ENCODE peak calls at places on chromosomes 1 and 21, in nine cellular contexts. X, T, H, G, B, R, A, I and F are unnamed samples.

GRCh38 chr1:197774691-197775281 is 494 bp downstream of the DENND1B start:
- DNase-seq in X (peak; percentile 52), T (peak; percentile 61), H (peak; percentile 54), G (peak; percentile 78), B (no peak), R (peak; percentile 56), A (peak; percentile 71), I (peak; percentile 77), F (peak; percentile 68)

GRCh38 chr1:65979645-65980044 is 186.9 kb downstream of the PDE4B start:
- DNase-seq in X (no peak), T (no peak), H (no peak), G (no peak), B (no peak), R (no peak), A (no peak), I (no peak), F (no peak)

GRCh38 chr1:187390157-187390556 is 561.4 kb downstream of the PLA2G4A start:
- DNase-seq in X (no peak), T (peak; percentile 17), H (no peak), G (no peak), B (no peak), R (no peak), A (no peak), I (no peak), F (no peak)

GRCh38 chr1:58580186-58580585 is 3.1 kb upstream of the TACSTD2 start:
- DNase-seq in X (no peak), T (no peak), H (no peak), G (no peak), B (no peak), R (no peak), A (no peak), I (no peak), F (no peak)

GRCh38 chr1:64073705-64074104 is 129.7 kb upstream of the UBE2U start:
- DNase-seq in X (no peak), T (no peak), H (no peak), G (no peak), B (no peak), R (no peak), A (no peak), I (peak; percentile 49), F (no peak)

GRCh38 chr1:53656062-53656915 is 82.7 kb downstream of the GLIS1 start:
- DNase-seq in X (no peak), T (peak; percentile 84), H (no peak), G (no peak), B (no peak), R (no peak), A (no peak), I (no peak), F (no peak)

GRCh38 chr21:25283720-25284119 is 323.6 kb downstream of the MRPL39 start:
- DNase-seq in X (no peak), T (peak; percentile 25), H (peak; percentile 63), G (peak; percentile 30), B (no peak), R (no peak), A (peak; percentile 24), I (peak; percentile 63), F (no peak)

GRCh38 chr1:53583021-53583902 is 124.1 kb downstream of the DMRTB1 start:
- DNase-seq in X (no peak), T (no peak), H (no peak), G (no peak), B (no peak), R (no peak), A (no peak), I (no peak), F (no peak)

GRCh38 chr1:96722161-96722908 is 751 bp downstream of the PTBP2 start:
- DNase-seq in X (peak; percentile 51), T (peak; percentile 86), H (peak; percentile 22), G (peak; percentile 65), B (no peak), R (peak; percentile 59), A (no peak), I (peak; percentile 65), F (peak; percentile 41)

GRCh38 chr1:211541715-211542477 is 37.1 kb downstream of the SLC30A1 start:
- DNase-seq in X (peak; percentile 67), T (peak; percentile 43), H (no peak), G (no peak), B (no peak), R (no peak), A (no peak), I (no peak), F (peak; percentile 76)

GRCh38 chr1:232812560-232812959 is 7.3 kb downstream of the MAP10 start:
- DNase-seq in X (no peak), T (no peak), H (no peak), G (no peak), B (no peak), R (no peak), A (no peak), I (no peak), F (no peak)

GRCh38 chr1:6958407-6958806 is 173.2 kb downstream of the CAMTA1 start:
- DNase-seq in X (no peak), T (no peak), H (no peak), G (peak; percentile 86), B (no peak), R (no peak), A (no peak), I (no peak), F (no peak)

GRCh38 chr21:26587621-26588260 is 14.7 kb upstream of the CYYR1 start:
- DNase-seq in X (no peak), T (peak; percentile 70), H (no peak), G (peak; percentile 5), B (peak; percentile 15), R (no peak), A (no peak), I (no peak), F (no peak)

GRCh38 chr1:59034925-59035324 is 251.1 kb upstream of the JUN start:
- DNase-seq in X (no peak), T (no peak), H (no peak), G (no peak), B (no peak), R (no peak), A (no peak), I (no peak), F (no peak)

GRCh38 chr1:156705918-156706646 is 699 bp upstream of the CRABP2 start:
- DNase-seq in X (peak; percentile 68), T (peak; percentile 56), H (peak; percentile 54), G (peak; percentile 67), B (no peak), R (peak; percentile 65), A (peak; percentile 82), I (peak; percentile 94), F (peak; percentile 72)

GRCh38 chr21:39430954-39431353 is 14.6 kb downstream of the LCA5L start:
- DNase-seq in X (no peak), T (no peak), H (no peak), G (no peak), B (no peak), R (no peak), A (no peak), I (no peak), F (no peak)

GRCh38 chr1:11434926-11435325 is 44.0 kb upstream of the DISP3 start:
- DNase-seq in X (no peak), T (no peak), H (no peak), G (no peak), B (no peak), R (no peak), A (no peak), I (no peak), F (no peak)

GRCh38 chr1:42774928-42775549 is 8.0 kb downstream of the C1orf50 start:
- DNase-seq in X (no peak), T (peak; percentile 44), H (no peak), G (no peak), B (no peak), R (no peak), A (no peak), I (no peak), F (no peak)

GRCh38 chr1:54230507-54231339 is 30.8 kb downstream of the MRPL37 start:
- DNase-seq in X (no peak), T (no peak), H (no peak), G (peak; percentile 59), B (no peak), R (no peak), A (no peak), I (no peak), F (no peak)

GRCh38 chr1:213131851-213132655 is 81.0 kb downstream of the RPS6KC1 start:
- DNase-seq in X (no peak), T (no peak), H (no peak), G (no peak), B (no peak), R (no peak), A (no peak), I (no peak), F (no peak)
- TF ChIP-seq CTCF in X (no peak), T (peak; percentile 12), H (no peak), G (no peak), B (no peak), R (no peak), A (no peak), I (no peak), F (no peak)

DNA sequence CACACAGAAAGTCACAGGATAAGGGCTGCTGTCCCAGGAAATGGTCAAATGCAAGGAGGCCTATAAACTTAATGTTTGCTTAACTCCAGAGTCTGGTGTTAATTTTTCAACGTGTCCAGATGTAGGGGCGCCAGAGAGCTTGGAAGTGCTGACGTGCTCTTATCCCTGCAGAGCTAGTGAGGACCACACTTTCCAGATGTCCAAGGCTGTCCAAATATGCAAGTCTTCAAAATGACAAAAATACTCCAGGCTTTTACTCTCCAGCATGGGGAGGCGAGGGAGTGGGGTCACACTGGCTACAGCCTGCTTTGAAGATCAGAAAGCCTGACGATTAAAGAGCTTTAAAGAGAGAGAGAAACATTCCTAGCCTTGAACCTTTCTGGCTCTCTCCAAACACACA is 57.6 kb downstream of the ABCA4 start:
- DNase-seq in X (peak; percentile 48), T (peak; percentile 57), H (no peak), G (peak; percentile 25), B (no peak), R (no peak), A (no peak), I (peak; percentile 52), F (peak; percentile 45)
- TF ChIP-seq CTCF in X (peak; percentile 21), T (peak; percentile 61), H (no peak), G (peak; percentile 19), B (peak; percentile 36), R (peak; percentile 42), A (no peak), I (peak; percentile 53), F (no peak)

DNA sequence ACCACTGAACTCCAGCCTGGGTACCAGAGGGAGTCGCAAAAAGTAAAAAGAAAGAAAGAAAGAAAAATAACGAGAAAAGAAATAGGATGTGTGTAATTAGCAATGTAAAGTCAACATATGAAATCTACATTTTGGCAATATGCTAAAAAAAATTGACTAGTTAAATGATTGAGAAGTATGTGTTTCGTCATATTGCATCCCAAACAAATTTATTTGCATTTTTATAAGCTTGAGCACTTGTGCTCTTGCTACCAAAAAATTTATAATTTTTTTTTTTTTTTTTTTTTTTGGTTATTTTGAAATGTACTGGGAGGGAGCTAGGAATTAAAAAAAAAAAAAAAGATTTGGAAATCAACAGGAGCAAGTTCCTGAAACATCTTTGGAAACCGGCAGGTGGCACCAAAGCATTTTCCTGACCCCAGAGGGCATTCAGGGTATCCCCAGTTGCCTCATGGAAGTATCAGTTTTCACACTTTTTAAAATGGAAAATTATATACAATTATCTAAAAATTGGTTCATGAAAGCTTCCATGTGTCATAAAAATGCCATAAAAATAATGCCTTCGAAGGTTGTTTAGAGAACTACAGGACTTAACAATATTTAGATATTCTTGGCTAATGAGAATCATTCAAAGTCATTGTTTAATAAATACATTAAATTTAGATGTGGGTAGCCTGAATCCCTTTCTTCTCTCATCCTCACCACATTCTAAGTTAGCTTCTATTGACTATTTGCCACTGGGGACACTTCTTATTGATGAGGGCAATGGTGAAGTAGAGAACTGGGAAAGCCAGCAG is 4.8 kb upstream of the HEATR1 start:
- DNase-seq in X (peak; percentile 42), T (peak; percentile 25), H (peak; percentile 34), G (peak; percentile 67), B (no peak), R (no peak), A (no peak), I (peak; percentile 72), F (peak; percentile 75)
- TF ChIP-seq CTCF in X (no peak), T (peak; percentile 39), H (peak; percentile 24), G (peak; percentile 60), B (peak; percentile 52), R (peak; percentile 50), A (peak; percentile 25), I (peak; percentile 77), F (peak; percentile 55)

GRCh38 chr1:174074757-174075156 is 52.6 kb upstream of the RC3H1 start:
- DNase-seq in X (no peak), T (peak; percentile 30), H (peak; percentile 18), G (peak; percentile 38), B (no peak), R (no peak), A (no peak), I (no peak), F (no peak)
- TF ChIP-seq CTCF in X (no peak), T (peak; percentile 41), H (peak; percentile 12), G (no peak), B (no peak), R (peak; percentile 41), A (no peak), I (peak; percentile 20), F (peak; percentile 11)